ENCODE peak calls at places on chromosome 14, in nine cellular contexts. One of them, this sample, is unnamed.

GRCh38 chr14:54537651-54538050 is 27.9 kb downstream of the CGRRF1 start:
- DNase-seq in HCT116: no peak
- DNase-seq in suprapubic skin: no peak
- DNase-seq in GM23248: no peak
- DNase-seq in sigmoid colon: no peak
- DNase-seq in A673: no peak
- DNase-seq in A549: no peak
- DNase-seq in testis: no peak
- DNase-seq in left ventricle myocardium inferior: no peak
- DNase-seq in this sample: no peak

GRCh38 chr14:89507521-89507920 is 90.5 kb upstream of the FOXN3 start:
- DNase-seq in left ventricle myocardium inferior: no peak
- DNase-seq in suprapubic skin: no peak
- DNase-seq in testis: no peak
- DNase-seq in GM23248: peak
- DNase-seq in HCT116: peak
- DNase-seq in A549: no peak
- DNase-seq in A673: no peak
- DNase-seq in sigmoid colon: no peak
- DNase-seq in this sample: no peak

GRCh38 chr14:95140060-95140858 is 17.1 kb downstream of the DICER1 start:
- DNase-seq in A549: no peak
- DNase-seq in GM23248: peak
- DNase-seq in suprapubic skin: no peak
- DNase-seq in HCT116: no peak
- DNase-seq in sigmoid colon: no peak
- DNase-seq in A673: no peak
- DNase-seq in left ventricle myocardium inferior: no peak
- DNase-seq in testis: no peak
- DNase-seq in this sample: no peak

GRCh38 chr14:32203928-32204357 is 874 bp upstream of the RNU6-8 start:
- DNase-seq in A673: peak
- DNase-seq in suprapubic skin: no peak
- DNase-seq in GM23248: no peak
- DNase-seq in testis: peak
- DNase-seq in HCT116: no peak
- DNase-seq in A549: no peak
- DNase-seq in left ventricle myocardium inferior: peak
- DNase-seq in sigmoid colon: peak
- DNase-seq in this sample: no peak

GRCh38 chr14:61469771-61470170 is 148.4 kb downstream of the PRKCH start:
- DNase-seq in testis: no peak
- DNase-seq in suprapubic skin: no peak
- DNase-seq in HCT116: no peak
- DNase-seq in A673: no peak
- DNase-seq in left ventricle myocardium inferior: no peak
- DNase-seq in GM23248: no peak
- DNase-seq in sigmoid colon: no peak
- DNase-seq in A549: no peak
- DNase-seq in this sample: no peak

GRCh38 chr14:105475269-105475915 is 771 bp downstream of the CRIP2 start:
- DNase-seq in HCT116: no peak
- DNase-seq in suprapubic skin: no peak
- DNase-seq in A673: no peak
- DNase-seq in left ventricle myocardium inferior: no peak
- DNase-seq in testis: no peak
- DNase-seq in sigmoid colon: no peak
- DNase-seq in A549: no peak
- DNase-seq in GM23248: peak
- DNase-seq in this sample: no peak

GRCh38 chr14:102908766-102909455 is 13.6 kb upstream of the AMN start:
- DNase-seq in suprapubic skin: peak
- DNase-seq in GM23248: no peak
- DNase-seq in left ventricle myocardium inferior: no peak
- DNase-seq in A673: no peak
- DNase-seq in sigmoid colon: peak
- DNase-seq in testis: no peak
- DNase-seq in HCT116: no peak
- DNase-seq in A549: no peak
- DNase-seq in this sample: no peak

GRCh38 chr14:92323031-92323915 is at the start of gene SLC24A4:
- DNase-seq in suprapubic skin: no peak
- DNase-seq in testis: peak
- DNase-seq in left ventricle myocardium inferior: no peak
- DNase-seq in A673: peak
- DNase-seq in sigmoid colon: no peak
- DNase-seq in HCT116: no peak
- DNase-seq in GM23248: peak
- DNase-seq in A549: peak
- DNase-seq in this sample: no peak

GRCh38 chr14:32682219-32682618 is 256.5 kb upstream of the NPAS3 start:
- DNase-seq in HCT116: no peak
- DNase-seq in A549: no peak
- DNase-seq in A673: no peak
- DNase-seq in left ventricle myocardium inferior: no peak
- DNase-seq in GM23248: no peak
- DNase-seq in suprapubic skin: no peak
- DNase-seq in testis: no peak
- DNase-seq in sigmoid colon: no peak
- DNase-seq in this sample: no peak

GRCh38 chr14:81018245-81018644 is 62.8 kb downstream of the TSHR start:
- DNase-seq in testis: no peak
- DNase-seq in left ventricle myocardium inferior: no peak
- DNase-seq in GM23248: no peak
- DNase-seq in A549: no peak
- DNase-seq in sigmoid colon: no peak
- DNase-seq in suprapubic skin: no peak
- DNase-seq in A673: no peak
- DNase-seq in HCT116: no peak
- DNase-seq in this sample: no peak

GRCh38 chr14:94936411-94936892 is 166.5 kb upstream of the GSC start:
- DNase-seq in sigmoid colon: peak
- DNase-seq in testis: peak
- DNase-seq in suprapubic skin: peak
- DNase-seq in GM23248: peak
- DNase-seq in HCT116: no peak
- DNase-seq in A549: no peak
- DNase-seq in left ventricle myocardium inferior: peak
- DNase-seq in A673: peak
- DNase-seq in this sample: peak

GRCh38 chr14:104395276-104395675 is 184.3 kb upstream of the C14orf180 start:
- DNase-seq in GM23248: no peak
- DNase-seq in A673: no peak
- DNase-seq in A549: no peak
- DNase-seq in left ventricle myocardium inferior: no peak
- DNase-seq in suprapubic skin: peak
- DNase-seq in sigmoid colon: no peak
- DNase-seq in HCT116: no peak
- DNase-seq in testis: no peak
- DNase-seq in this sample: no peak

GRCh38 chr14:94009767-94010166 is 12.7 kb downstream of the CCDC197 start:
- DNase-seq in GM23248: peak
- DNase-seq in testis: no peak
- DNase-seq in left ventricle myocardium inferior: no peak
- DNase-seq in suprapubic skin: no peak
- DNase-seq in HCT116: no peak
- DNase-seq in sigmoid colon: no peak
- DNase-seq in A673: no peak
- DNase-seq in A549: no peak
- DNase-seq in this sample: no peak

DNA sequence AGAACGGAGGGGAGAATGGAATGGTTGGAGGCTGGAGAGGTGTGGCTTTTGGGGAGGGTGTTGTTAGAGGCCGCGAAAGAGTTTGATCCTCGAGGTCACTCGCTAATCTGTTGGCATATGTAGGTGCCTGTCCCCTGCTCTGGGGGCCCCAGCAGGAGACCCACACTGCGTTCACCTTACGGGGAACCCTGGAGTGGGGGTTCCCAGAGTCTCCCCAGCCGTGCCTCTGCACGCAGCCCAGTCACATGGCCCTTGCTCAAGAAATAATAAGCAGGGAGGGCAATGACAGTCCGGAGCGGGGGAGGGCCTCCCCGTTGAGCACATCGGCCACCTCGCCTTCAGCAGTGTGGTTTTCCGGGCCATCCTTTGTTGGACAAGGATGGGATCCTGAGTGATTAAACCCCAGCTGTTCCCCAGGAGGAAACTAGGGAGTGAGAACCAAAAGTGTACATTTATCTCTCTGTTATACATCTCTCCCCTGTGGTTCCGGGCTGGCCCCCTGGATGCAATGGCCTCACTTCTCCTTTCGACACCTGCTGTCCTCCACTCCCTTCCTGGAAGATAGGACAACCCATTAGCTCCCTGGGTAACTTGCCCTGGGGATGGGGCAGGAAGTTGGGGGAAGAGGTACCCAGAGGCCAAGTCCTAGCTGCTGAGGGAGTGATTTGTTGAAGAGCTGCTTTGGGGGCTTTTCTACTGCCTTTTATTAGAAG is 1.3 kb downstream of the PLEKHG3 start:
- DNase-seq in sigmoid colon: peak
- DNase-seq in left ventricle myocardium inferior: no peak
- DNase-seq in testis: peak
- DNase-seq in A673: no peak
- DNase-seq in GM23248: peak
- DNase-seq in A549: no peak
- DNase-seq in HCT116: no peak
- DNase-seq in suprapubic skin: peak
- DNase-seq in this sample: peak
- H3K27ac ChIP-seq in sigmoid colon: peak
- H3K27ac ChIP-seq in left ventricle myocardium inferior: peak
- H3K27ac ChIP-seq in testis: peak
- H3K27ac ChIP-seq in A673: peak
- H3K27ac ChIP-seq in GM23248: no peak
- H3K27ac ChIP-seq in A549: peak
- H3K27ac ChIP-seq in HCT116: peak
- H3K27ac ChIP-seq in suprapubic skin: peak
- H3K27ac ChIP-seq in this sample: peak

GRCh38 chr14:36827861-36828260 is 166.2 kb downstream of the PAX9 start:
- DNase-seq in A673: no peak
- DNase-seq in suprapubic skin: no peak
- DNase-seq in testis: no peak
- DNase-seq in left ventricle myocardium inferior: no peak
- DNase-seq in GM23248: no peak
- DNase-seq in HCT116: no peak
- DNase-seq in sigmoid colon: no peak
- DNase-seq in A549: no peak
- DNase-seq in this sample: no peak
- H3K27ac ChIP-seq in A673: no peak
- H3K27ac ChIP-seq in suprapubic skin: no peak
- H3K27ac ChIP-seq in testis: no peak
- H3K27ac ChIP-seq in left ventricle myocardium inferior: no peak
- H3K27ac ChIP-seq in GM23248: no peak
- H3K27ac ChIP-seq in HCT116: no peak
- H3K27ac ChIP-seq in sigmoid colon: no peak
- H3K27ac ChIP-seq in A549: no peak
- H3K27ac ChIP-seq in this sample: no peak

GRCh38 chr14:23301288-23301968 is 1.2 kb downstream of the PPP1R3E start:
- DNase-seq in HCT116: peak
- DNase-seq in suprapubic skin: peak
- DNase-seq in A549: peak
- DNase-seq in left ventricle myocardium inferior: peak
- DNase-seq in GM23248: peak
- DNase-seq in testis: peak
- DNase-seq in sigmoid colon: peak
- DNase-seq in A673: peak
- DNase-seq in this sample: peak

GRCh38 chr14:23299986-23300686 is 2.5 kb downstream of the PPP1R3E start:
- DNase-seq in sigmoid colon: no peak
- DNase-seq in GM23248: no peak
- DNase-seq in A673: no peak
- DNase-seq in left ventricle myocardium inferior: no peak
- DNase-seq in suprapubic skin: peak
- DNase-seq in A549: no peak
- DNase-seq in HCT116: no peak
- DNase-seq in testis: no peak
- DNase-seq in this sample: no peak

GRCh38 chr14:23301969-23302289 is 730 bp downstream of the PPP1R3E start:
- DNase-seq in left ventricle myocardium inferior: no peak
- DNase-seq in A549: no peak
- DNase-seq in HCT116: no peak
- DNase-seq in testis: no peak
- DNase-seq in suprapubic skin: no peak
- DNase-seq in A673: no peak
- DNase-seq in GM23248: no peak
- DNase-seq in sigmoid colon: no peak
- DNase-seq in this sample: no peak

GRCh38 chr14:23299558-23299957 is 3.1 kb downstream of the PPP1R3E start:
- DNase-seq in suprapubic skin: no peak
- DNase-seq in A673: peak
- DNase-seq in sigmoid colon: no peak
- DNase-seq in left ventricle myocardium inferior: no peak
- DNase-seq in A549: peak
- DNase-seq in GM23248: peak
- DNase-seq in HCT116: no peak
- DNase-seq in testis: peak
- DNase-seq in this sample: no peak

DNA sequence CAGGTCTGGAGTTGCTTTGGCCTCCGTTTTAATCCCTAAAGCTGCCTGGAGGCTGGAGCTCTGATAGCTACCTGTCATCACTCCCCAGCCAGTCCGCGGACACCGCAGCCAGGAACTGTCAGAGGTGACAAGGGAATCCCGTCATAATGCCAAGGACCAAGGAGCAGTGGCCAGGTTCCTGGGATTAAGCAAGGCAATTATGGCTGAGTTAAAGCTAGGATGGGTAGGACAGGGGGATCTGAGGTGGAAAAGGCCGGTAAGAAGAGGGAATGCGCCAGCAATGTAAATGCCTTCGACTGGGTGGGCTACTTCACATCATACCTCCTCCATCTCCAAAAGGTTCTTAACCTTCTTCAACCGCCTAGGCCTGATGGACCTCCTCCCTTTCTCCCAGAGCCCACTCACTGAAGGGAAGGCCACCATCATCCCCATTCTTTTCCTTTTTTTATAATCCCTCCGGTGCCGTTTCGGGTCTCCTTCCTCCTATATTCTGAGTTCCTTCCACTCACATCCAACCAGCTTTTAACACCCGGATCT is 1.9 kb downstream of the PPP1R3E start:
- DNase-seq in GM23248: peak
- DNase-seq in A549: no peak
- DNase-seq in HCT116: no peak
- DNase-seq in suprapubic skin: peak
- DNase-seq in A673: no peak
- DNase-seq in sigmoid colon: peak
- DNase-seq in left ventricle myocardium inferior: peak
- DNase-seq in testis: peak
- DNase-seq in this sample: no peak
- H3K27ac ChIP-seq in GM23248: peak
- H3K27ac ChIP-seq in A549: peak
- H3K27ac ChIP-seq in HCT116: peak
- H3K27ac ChIP-seq in suprapubic skin: peak
- H3K27ac ChIP-seq in A673: peak
- H3K27ac ChIP-seq in sigmoid colon: peak
- H3K27ac ChIP-seq in left ventricle myocardium inferior: peak
- H3K27ac ChIP-seq in testis: peak
- H3K27ac ChIP-seq in this sample: peak

DNA sequence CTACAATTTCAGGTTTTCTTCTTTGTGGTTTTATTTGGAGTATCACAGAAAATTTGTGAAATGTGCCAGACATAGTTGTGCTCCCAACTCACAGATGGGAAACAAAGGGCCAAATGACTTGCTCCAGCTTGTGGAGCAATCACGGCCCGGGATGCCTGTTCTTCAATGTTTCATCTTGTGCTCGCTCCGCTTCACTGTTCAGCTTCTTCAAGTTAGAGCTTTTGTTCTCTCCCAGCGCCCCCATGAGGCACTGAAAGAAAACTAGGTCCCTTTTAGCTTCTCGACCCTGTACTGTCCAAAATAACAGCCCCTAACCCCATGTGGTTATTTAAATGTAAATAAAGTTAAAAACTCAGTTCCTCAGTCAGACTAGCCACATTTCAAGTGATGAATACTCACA is 187.9 kb upstream of the STXBP6 start:
- DNase-seq in sigmoid colon: no peak
- DNase-seq in A673: peak
- DNase-seq in left ventricle myocardium inferior: no peak
- DNase-seq in GM23248: peak
- DNase-seq in testis: peak
- DNase-seq in A549: no peak
- DNase-seq in HCT116: no peak
- DNase-seq in suprapubic skin: no peak
- DNase-seq in this sample: no peak
- H3K27ac ChIP-seq in sigmoid colon: no peak
- H3K27ac ChIP-seq in A673: no peak
- H3K27ac ChIP-seq in left ventricle myocardium inferior: no peak
- H3K27ac ChIP-seq in GM23248: no peak
- H3K27ac ChIP-seq in testis: no peak
- H3K27ac ChIP-seq in A549: no peak
- H3K27ac ChIP-seq in HCT116: no peak
- H3K27ac ChIP-seq in suprapubic skin: no peak
- H3K27ac ChIP-seq in this sample: no peak

This sample was measured in caudate nucleus.